ENCODE peak calls at places on chromosomes 5 and 9, in six cellular contexts. One of them, this sample, is unnamed.

GRCh38 chr9:110208031-110208430 is at the start of gene C9orf152:
- DNase-seq in activated T-cell treated with anti-CD3 and anti-CD28 coated beads for 4 hours: no peak
- DNase-seq in AG08395: no peak
- DNase-seq in stimulated activated CD4-positive, alpha-beta T cell treated with anti-CD3 and anti-CD28 coated beads, Interleukin-15, amount 100 ng/mL, for 1 hour: no peak
- DNase-seq in cardiac septum: no peak
- DNase-seq in memory B cell: no peak
- DNase-seq in this sample: no peak

GRCh38 chr5:19886123-19886921 is 101.7 kb downstream of the CDH18 start:
- DNase-seq in cardiac septum: no peak
- DNase-seq in activated T-cell treated with anti-CD3 and anti-CD28 coated beads for 4 hours: no peak
- DNase-seq in stimulated activated CD4-positive, alpha-beta T cell treated with anti-CD3 and anti-CD28 coated beads, Interleukin-15, amount 100 ng/mL, for 1 hour: no peak
- DNase-seq in memory B cell: no peak
- DNase-seq in AG08395: no peak
- DNase-seq in this sample: no peak

GRCh38 chr9:135494791-135495559 is 5.5 kb upstream of the MRPS2 start:
- DNase-seq in AG08395: no peak
- DNase-seq in stimulated activated CD4-positive, alpha-beta T cell treated with anti-CD3 and anti-CD28 coated beads, Interleukin-15, amount 100 ng/mL, for 1 hour: no peak
- DNase-seq in memory B cell: no peak
- DNase-seq in activated T-cell treated with anti-CD3 and anti-CD28 coated beads for 4 hours: no peak
- DNase-seq in cardiac septum: no peak
- DNase-seq in this sample: no peak

GRCh38 chr9:81522721-81523551 is 166.4 kb downstream of the TLE1 start:
- DNase-seq in memory B cell: no peak
- DNase-seq in AG08395: peak
- DNase-seq in activated T-cell treated with anti-CD3 and anti-CD28 coated beads for 4 hours: no peak
- DNase-seq in stimulated activated CD4-positive, alpha-beta T cell treated with anti-CD3 and anti-CD28 coated beads, Interleukin-15, amount 100 ng/mL, for 1 hour: no peak
- DNase-seq in cardiac septum: no peak
- DNase-seq in this sample: peak

GRCh38 chr5:109516385-109516784 is 106.6 kb upstream of the PJA2 start:
- DNase-seq in cardiac septum: no peak
- DNase-seq in AG08395: peak
- DNase-seq in activated T-cell treated with anti-CD3 and anti-CD28 coated beads for 4 hours: no peak
- DNase-seq in memory B cell: no peak
- DNase-seq in stimulated activated CD4-positive, alpha-beta T cell treated with anti-CD3 and anti-CD28 coated beads, Interleukin-15, amount 100 ng/mL, for 1 hour: no peak
- DNase-seq in this sample: no peak

GRCh38 chr9:2087500-2088313 is 72.6 kb downstream of the SMARCA2 start:
- DNase-seq in cardiac septum: no peak
- DNase-seq in activated T-cell treated with anti-CD3 and anti-CD28 coated beads for 4 hours: no peak
- DNase-seq in AG08395: peak
- DNase-seq in memory B cell: peak
- DNase-seq in stimulated activated CD4-positive, alpha-beta T cell treated with anti-CD3 and anti-CD28 coated beads, Interleukin-15, amount 100 ng/mL, for 1 hour: no peak
- DNase-seq in this sample: peak

GRCh38 chr5:179250561-179251225 is 94.6 kb downstream of the ADAMTS2 start:
- DNase-seq in activated T-cell treated with anti-CD3 and anti-CD28 coated beads for 4 hours: no peak
- DNase-seq in stimulated activated CD4-positive, alpha-beta T cell treated with anti-CD3 and anti-CD28 coated beads, Interleukin-15, amount 100 ng/mL, for 1 hour: no peak
- DNase-seq in AG08395: no peak
- DNase-seq in memory B cell: no peak
- DNase-seq in cardiac septum: peak
- DNase-seq in this sample: no peak

GRCh38 chr5:36136581-36136980 is 15.1 kb downstream of the LMBRD2 start:
- DNase-seq in stimulated activated CD4-positive, alpha-beta T cell treated with anti-CD3 and anti-CD28 coated beads, Interleukin-15, amount 100 ng/mL, for 1 hour: no peak
- DNase-seq in memory B cell: no peak
- DNase-seq in activated T-cell treated with anti-CD3 and anti-CD28 coated beads for 4 hours: no peak
- DNase-seq in cardiac septum: no peak
- DNase-seq in AG08395: no peak
- DNase-seq in this sample: no peak

GRCh38 chr9:120860083-120860482 is 16.9 kb downstream of the PHF19 start:
- DNase-seq in stimulated activated CD4-positive, alpha-beta T cell treated with anti-CD3 and anti-CD28 coated beads, Interleukin-15, amount 100 ng/mL, for 1 hour: no peak
- DNase-seq in memory B cell: no peak
- DNase-seq in activated T-cell treated with anti-CD3 and anti-CD28 coated beads for 4 hours: no peak
- DNase-seq in cardiac septum: no peak
- DNase-seq in AG08395: no peak
- DNase-seq in this sample: no peak

GRCh38 chr5:36928947-36929346 is 52.4 kb downstream of the NIPBL start:
- DNase-seq in memory B cell: no peak
- DNase-seq in stimulated activated CD4-positive, alpha-beta T cell treated with anti-CD3 and anti-CD28 coated beads, Interleukin-15, amount 100 ng/mL, for 1 hour: no peak
- DNase-seq in activated T-cell treated with anti-CD3 and anti-CD28 coated beads for 4 hours: no peak
- DNase-seq in AG08395: peak
- DNase-seq in cardiac septum: no peak
- DNase-seq in this sample: no peak

GRCh38 chr5:10360686-10361085 is 7.2 kb downstream of the MARCHF6 start:
- DNase-seq in activated T-cell treated with anti-CD3 and anti-CD28 coated beads for 4 hours: no peak
- DNase-seq in stimulated activated CD4-positive, alpha-beta T cell treated with anti-CD3 and anti-CD28 coated beads, Interleukin-15, amount 100 ng/mL, for 1 hour: no peak
- DNase-seq in AG08395: no peak
- DNase-seq in memory B cell: no peak
- DNase-seq in cardiac septum: no peak
- DNase-seq in this sample: no peak

GRCh38 chr5:172763120-172763464 is 7.9 kb downstream of the DUSP1 start:
- DNase-seq in activated T-cell treated with anti-CD3 and anti-CD28 coated beads for 4 hours: no peak
- DNase-seq in stimulated activated CD4-positive, alpha-beta T cell treated with anti-CD3 and anti-CD28 coated beads, Interleukin-15, amount 100 ng/mL, for 1 hour: no peak
- DNase-seq in AG08395: no peak
- DNase-seq in memory B cell: no peak
- DNase-seq in cardiac septum: no peak
- DNase-seq in this sample: no peak

GRCh38 chr5:91272858-91273257 is 110.3 kb downstream of the ARRDC3 start:
- DNase-seq in AG08395: peak
- DNase-seq in activated T-cell treated with anti-CD3 and anti-CD28 coated beads for 4 hours: no peak
- DNase-seq in memory B cell: no peak
- DNase-seq in stimulated activated CD4-positive, alpha-beta T cell treated with anti-CD3 and anti-CD28 coated beads, Interleukin-15, amount 100 ng/mL, for 1 hour: no peak
- DNase-seq in cardiac septum: no peak
- DNase-seq in this sample: peak

GRCh38 chr5:168480601-168481000 is 5.7 kb upstream of the RARS1 start:
- DNase-seq in AG08395: no peak
- DNase-seq in cardiac septum: no peak
- DNase-seq in activated T-cell treated with anti-CD3 and anti-CD28 coated beads for 4 hours: no peak
- DNase-seq in memory B cell: no peak
- DNase-seq in stimulated activated CD4-positive, alpha-beta T cell treated with anti-CD3 and anti-CD28 coated beads, Interleukin-15, amount 100 ng/mL, for 1 hour: no peak
- DNase-seq in this sample: no peak